ENCODE peak calls at places on chromosomes 12 and 14, in seven cellular contexts. One of them, this sample, is unnamed.

GRCh38 chr14:22008098-22008412 is 334.4 kb upstream of the OR4E1 start:
- DNase-seq in stimulated activated CD8-positive, alpha-beta memory T cell treated with anti-CD3 and anti-CD28 coated beads, Interleukin-2, amount 100 ng/mL, for 48 hours: no peak
- DNase-seq in COLO829: no peak
- DNase-seq in activated CD4-positive, CD25-positive, alpha-beta regulatory T cell: no peak
- DNase-seq in substantia nigra: no peak
- DNase-seq in activated T-helper 9 cell treated with anti-CD3 and anti-CD28 coated beads, Interleukin-2, amount 50 U/mL, for 16 hours: no peak
- DNase-seq in HFFc6: no peak
- DNase-seq in this sample: no peak

GRCh38 chr14:91253795-91254323 is 9.4 kb upstream of the GPR68 start:
- DNase-seq in activated T-helper 9 cell treated with anti-CD3 and anti-CD28 coated beads, Interleukin-2, amount 50 U/mL, for 16 hours: no peak
- DNase-seq in stimulated activated CD8-positive, alpha-beta memory T cell treated with anti-CD3 and anti-CD28 coated beads, Interleukin-2, amount 100 ng/mL, for 48 hours: no peak
- DNase-seq in activated CD4-positive, CD25-positive, alpha-beta regulatory T cell: no peak
- DNase-seq in HFFc6: no peak
- DNase-seq in COLO829: no peak
- DNase-seq in substantia nigra: no peak
- DNase-seq in this sample: no peak

GRCh38 chr14:72906879-72907278 is 13.0 kb upstream of the DPF3 start:
- DNase-seq in activated T-helper 9 cell treated with anti-CD3 and anti-CD28 coated beads, Interleukin-2, amount 50 U/mL, for 16 hours: no peak
- DNase-seq in activated CD4-positive, CD25-positive, alpha-beta regulatory T cell: no peak
- DNase-seq in stimulated activated CD8-positive, alpha-beta memory T cell treated with anti-CD3 and anti-CD28 coated beads, Interleukin-2, amount 100 ng/mL, for 48 hours: no peak
- DNase-seq in COLO829: no peak
- DNase-seq in HFFc6: no peak
- DNase-seq in substantia nigra: no peak
- DNase-seq in this sample: no peak

GRCh38 chr14:51449666-51450061 is 202.0 kb upstream of the FRMD6 start:
- DNase-seq in activated CD4-positive, CD25-positive, alpha-beta regulatory T cell: no peak
- DNase-seq in stimulated activated CD8-positive, alpha-beta memory T cell treated with anti-CD3 and anti-CD28 coated beads, Interleukin-2, amount 100 ng/mL, for 48 hours: no peak
- DNase-seq in activated T-helper 9 cell treated with anti-CD3 and anti-CD28 coated beads, Interleukin-2, amount 50 U/mL, for 16 hours: no peak
- DNase-seq in COLO829: no peak
- DNase-seq in HFFc6: no peak
- DNase-seq in substantia nigra: no peak
- DNase-seq in this sample: no peak

GRCh38 chr12:102551186-102551585 is 70.8 kb upstream of the IGF1 start:
- DNase-seq in substantia nigra: no peak
- DNase-seq in COLO829: no peak
- DNase-seq in stimulated activated CD8-positive, alpha-beta memory T cell treated with anti-CD3 and anti-CD28 coated beads, Interleukin-2, amount 100 ng/mL, for 48 hours: no peak
- DNase-seq in HFFc6: no peak
- DNase-seq in activated T-helper 9 cell treated with anti-CD3 and anti-CD28 coated beads, Interleukin-2, amount 50 U/mL, for 16 hours: no peak
- DNase-seq in activated CD4-positive, CD25-positive, alpha-beta regulatory T cell: no peak
- DNase-seq in this sample: no peak

GRCh38 chr12:41205070-41205715 is 17.1 kb downstream of the PDZRN4 start:
- DNase-seq in stimulated activated CD8-positive, alpha-beta memory T cell treated with anti-CD3 and anti-CD28 coated beads, Interleukin-2, amount 100 ng/mL, for 48 hours: no peak
- DNase-seq in activated T-helper 9 cell treated with anti-CD3 and anti-CD28 coated beads, Interleukin-2, amount 50 U/mL, for 16 hours: no peak
- DNase-seq in substantia nigra: no peak
- DNase-seq in activated CD4-positive, CD25-positive, alpha-beta regulatory T cell: no peak
- DNase-seq in COLO829: no peak
- DNase-seq in HFFc6: no peak
- DNase-seq in this sample: no peak

GRCh38 chr12:123744836-123745235 is 17.3 kb upstream of the DNAH10 start:
- DNase-seq in stimulated activated CD8-positive, alpha-beta memory T cell treated with anti-CD3 and anti-CD28 coated beads, Interleukin-2, amount 100 ng/mL, for 48 hours: no peak
- DNase-seq in COLO829: no peak
- DNase-seq in activated T-helper 9 cell treated with anti-CD3 and anti-CD28 coated beads, Interleukin-2, amount 50 U/mL, for 16 hours: no peak
- DNase-seq in substantia nigra: no peak
- DNase-seq in activated CD4-positive, CD25-positive, alpha-beta regulatory T cell: no peak
- DNase-seq in HFFc6: no peak
- DNase-seq in this sample: no peak

GRCh38 chr12:1080520-1081223 is 89.6 kb downstream of the ERC1 start:
- DNase-seq in COLO829: no peak
- DNase-seq in activated CD4-positive, CD25-positive, alpha-beta regulatory T cell: no peak
- DNase-seq in stimulated activated CD8-positive, alpha-beta memory T cell treated with anti-CD3 and anti-CD28 coated beads, Interleukin-2, amount 100 ng/mL, for 48 hours: no peak
- DNase-seq in activated T-helper 9 cell treated with anti-CD3 and anti-CD28 coated beads, Interleukin-2, amount 50 U/mL, for 16 hours: no peak
- DNase-seq in substantia nigra: no peak
- DNase-seq in HFFc6: no peak
- DNase-seq in this sample: no peak

GRCh38 chr12:9098463-9099026 is 17.2 kb downstream of the A2M start:
- DNase-seq in activated T-helper 9 cell treated with anti-CD3 and anti-CD28 coated beads, Interleukin-2, amount 50 U/mL, for 16 hours: no peak
- DNase-seq in activated CD4-positive, CD25-positive, alpha-beta regulatory T cell: no peak
- DNase-seq in HFFc6: no peak
- DNase-seq in substantia nigra: no peak
- DNase-seq in COLO829: no peak
- DNase-seq in stimulated activated CD8-positive, alpha-beta memory T cell treated with anti-CD3 and anti-CD28 coated beads, Interleukin-2, amount 100 ng/mL, for 48 hours: no peak
- DNase-seq in this sample: no peak

GRCh38 chr12:47234576-47235141 is 154.9 kb upstream of the AMIGO2 start:
- DNase-seq in substantia nigra: no peak
- DNase-seq in HFFc6: no peak
- DNase-seq in activated CD4-positive, CD25-positive, alpha-beta regulatory T cell: no peak
- DNase-seq in activated T-helper 9 cell treated with anti-CD3 and anti-CD28 coated beads, Interleukin-2, amount 50 U/mL, for 16 hours: no peak
- DNase-seq in COLO829: no peak
- DNase-seq in stimulated activated CD8-positive, alpha-beta memory T cell treated with anti-CD3 and anti-CD28 coated beads, Interleukin-2, amount 100 ng/mL, for 48 hours: no peak
- DNase-seq in this sample: no peak

GRCh38 chr12:76927170-76927784 is 48.5 kb upstream of the CSRP2 start:
- DNase-seq in substantia nigra: no peak
- DNase-seq in HFFc6: peak
- DNase-seq in stimulated activated CD8-positive, alpha-beta memory T cell treated with anti-CD3 and anti-CD28 coated beads, Interleukin-2, amount 100 ng/mL, for 48 hours: peak
- DNase-seq in activated CD4-positive, CD25-positive, alpha-beta regulatory T cell: no peak
- DNase-seq in activated T-helper 9 cell treated with anti-CD3 and anti-CD28 coated beads, Interleukin-2, amount 50 U/mL, for 16 hours: no peak
- DNase-seq in COLO829: peak
- DNase-seq in this sample: no peak

GRCh38 chr14:65131176-65131765 is 29.0 kb upstream of the MAX start:
- DNase-seq in stimulated activated CD8-positive, alpha-beta memory T cell treated with anti-CD3 and anti-CD28 coated beads, Interleukin-2, amount 100 ng/mL, for 48 hours: no peak
- DNase-seq in COLO829: peak
- DNase-seq in HFFc6: peak
- DNase-seq in activated CD4-positive, CD25-positive, alpha-beta regulatory T cell: no peak
- DNase-seq in activated T-helper 9 cell treated with anti-CD3 and anti-CD28 coated beads, Interleukin-2, amount 50 U/mL, for 16 hours: no peak
- DNase-seq in substantia nigra: no peak
- DNase-seq in this sample: no peak

GRCh38 chr12:3431685-3432084 is 59.3 kb upstream of the PRMT8 start:
- DNase-seq in activated T-helper 9 cell treated with anti-CD3 and anti-CD28 coated beads, Interleukin-2, amount 50 U/mL, for 16 hours: no peak
- DNase-seq in activated CD4-positive, CD25-positive, alpha-beta regulatory T cell: no peak
- DNase-seq in stimulated activated CD8-positive, alpha-beta memory T cell treated with anti-CD3 and anti-CD28 coated beads, Interleukin-2, amount 100 ng/mL, for 48 hours: no peak
- DNase-seq in substantia nigra: no peak
- DNase-seq in COLO829: no peak
- DNase-seq in HFFc6: no peak
- DNase-seq in this sample: no peak

GRCh38 chr14:52012635-52013034 is 23.3 kb downstream of the RTRAF start:
- DNase-seq in activated T-helper 9 cell treated with anti-CD3 and anti-CD28 coated beads, Interleukin-2, amount 50 U/mL, for 16 hours: no peak
- DNase-seq in substantia nigra: no peak
- DNase-seq in stimulated activated CD8-positive, alpha-beta memory T cell treated with anti-CD3 and anti-CD28 coated beads, Interleukin-2, amount 100 ng/mL, for 48 hours: no peak
- DNase-seq in HFFc6: no peak
- DNase-seq in activated CD4-positive, CD25-positive, alpha-beta regulatory T cell: no peak
- DNase-seq in COLO829: no peak
- DNase-seq in this sample: no peak

GRCh38 chr14:95515080-95515489 is 1.4 kb downstream of the SYNE3 start:
- DNase-seq in activated T-helper 9 cell treated with anti-CD3 and anti-CD28 coated beads, Interleukin-2, amount 50 U/mL, for 16 hours: no peak
- DNase-seq in activated CD4-positive, CD25-positive, alpha-beta regulatory T cell: no peak
- DNase-seq in HFFc6: no peak
- DNase-seq in stimulated activated CD8-positive, alpha-beta memory T cell treated with anti-CD3 and anti-CD28 coated beads, Interleukin-2, amount 100 ng/mL, for 48 hours: no peak
- DNase-seq in substantia nigra: peak
- DNase-seq in COLO829: no peak
- DNase-seq in this sample: no peak

GRCh38 chr12:63994704-63995103 is 150.2 kb downstream of the SRGAP1 start:
- DNase-seq in HFFc6: no peak
- DNase-seq in substantia nigra: no peak
- DNase-seq in activated CD4-positive, CD25-positive, alpha-beta regulatory T cell: no peak
- DNase-seq in activated T-helper 9 cell treated with anti-CD3 and anti-CD28 coated beads, Interleukin-2, amount 50 U/mL, for 16 hours: no peak
- DNase-seq in stimulated activated CD8-positive, alpha-beta memory T cell treated with anti-CD3 and anti-CD28 coated beads, Interleukin-2, amount 100 ng/mL, for 48 hours: no peak
- DNase-seq in COLO829: no peak
- DNase-seq in this sample: no peak